ENCODE peak calls at places on chromosomes 2 and 18, in seven cellular contexts. B, C, Z, V, H, I and E are unnamed samples.
A peak's percentile ranks its signal among the peaks of the same experiment; 100 is the strongest.

GRCh38 chr2:69565431-69565839 is 78.1 kb downstream of the AAK1 start:
- DNase-seq in B (peak; percentile 36), Z (peak; percentile 78), H (peak; percentile 39), V (peak; percentile 40), I (peak; percentile 65), C (peak; percentile 61), E (peak; percentile 55)

GRCh38 chr18:39604836-39605235 is 2039.2 kb upstream of the CELF4 start:
- DNase-seq in Z (no peak), H (no peak), B (no peak), V (no peak), I (no peak), C (no peak), E (no peak)

GRCh38 chr2:20615046-20615465 is 35.8 kb downstream of the HS1BP3 start:
- DNase-seq in V (no peak), B (no peak), C (no peak), I (no peak), H (no peak), Z (no peak), E (no peak)

GRCh38 chr2:207133862-207134519 is 31.8 kb downstream of the KLF7 start:
- DNase-seq in C (no peak), V (no peak), H (no peak), Z (no peak), I (no peak), B (no peak), E (no peak)

GRCh38 chr2:223469270-223470057 is 132.7 kb downstream of the SCG2 start:
- DNase-seq in H (no peak), I (no peak), Z (no peak), C (no peak), V (no peak), B (no peak), E (no peak)

GRCh38 chr18:42473611-42474010 is 518.6 kb downstream of the PIK3C3 start:
- DNase-seq in C (no peak), I (no peak), Z (no peak), V (no peak), B (no peak), H (no peak), E (no peak)

GRCh38 chr2:239956818-239957261 is 68.3 kb downstream of the NDUFA10 start:
- DNase-seq in C (no peak), V (no peak), B (no peak), I (no peak), H (no peak), Z (no peak), E (no peak)

GRCh38 chr18:56270851-56271250 is 367.5 kb downstream of the TXNL1 start:
- DNase-seq in Z (no peak), B (no peak), I (no peak), C (no peak), H (no peak), V (no peak), E (no peak)

GRCh38 chr18:24060644-24061043 is 46.1 kb downstream of the TTC39C start:
- DNase-seq in C (peak; percentile 56), I (no peak), Z (no peak), V (no peak), B (no peak), H (no peak), E (no peak)

GRCh38 chr18:21309248-21309647 is 67.2 kb downstream of the GREB1L start:
- DNase-seq in H (no peak), Z (no peak), I (no peak), B (no peak), C (no peak), V (no peak), E (no peak)

GRCh38 chr18:12048827-12049175 is 44.8 kb upstream of the ANKRD62 start:
- DNase-seq in B (no peak), H (no peak), Z (no peak), C (no peak), V (no peak), I (no peak), E (no peak)

GRCh38 chr2:11228692-11229091 is 73.4 kb downstream of the SLC66A3 start:
- DNase-seq in C (no peak), V (no peak), H (no peak), B (no peak), I (no peak), Z (peak; percentile 19), E (no peak)

GRCh38 chr2:159658887-159659437 is 42.6 kb upstream of the BAZ2B start:
- DNase-seq in B (no peak), H (no peak), V (no peak), I (no peak), Z (no peak), C (no peak), E (no peak)

GRCh38 chr2:9398881-9399805 is 24.2 kb downstream of the ITGB1BP1 start:
- DNase-seq in Z (no peak), B (no peak), V (no peak), I (no peak), H (no peak), C (no peak), E (no peak)

GRCh38 chr2:191325651-191326365 is 80.6 kb downstream of the MYO1B start:
- DNase-seq in V (no peak), H (no peak), Z (no peak), B (no peak), C (no peak), I (no peak), E (no peak)

GRCh38 chr18:21004721-21005120 is 106.9 kb downstream of the ROCK1 start:
- DNase-seq in I (no peak), B (no peak), H (no peak), C (no peak), Z (no peak), V (no peak), E (no peak)

GRCh38 chr2:5984946-5985345 is 292.8 kb downstream of the SOX11 start:
- DNase-seq in C (no peak), I (no peak), H (no peak), B (no peak), V (no peak), Z (no peak), E (no peak)

GRCh38 chr18:58315739-58316215 is 271.8 kb downstream of the NEDD4L start:
- DNase-seq in V (no peak), B (peak; percentile 65), C (peak; percentile 93), I (no peak), Z (no peak), H (no peak), E (no peak)

GRCh38 chr2:27992787-27993747 is 102.5 kb downstream of the BABAM2 start:
- DNase-seq in H (no peak), B (no peak), I (no peak), V (no peak), Z (no peak), C (peak; percentile 47), E (peak; percentile 61)

GRCh38 chr18:29034113-29034856 is 857.4 kb upstream of the CDH2 start:
- DNase-seq in Z (no peak), C (no peak), I (no peak), V (no peak), H (no peak), B (no peak), E (no peak)

GRCh38 chr2:30332791-30333453 is 101.6 kb downstream of the LBH start:
- DNase-seq in I (no peak), Z (no peak), B (no peak), C (no peak), H (no peak), V (no peak), E (no peak)

GRCh38 chr2:223096571-223096970 is 44.6 kb downstream of the KCNE4 start:
- DNase-seq in V (no peak), B (no peak), H (no peak), I (no peak), C (no peak), Z (no peak), E (no peak)

GRCh38 chr2:30622452-30622851 is 175.4 kb downstream of the LCLAT1 start:
- DNase-seq in Z (no peak), H (no peak), C (no peak), I (no peak), B (no peak), V (no peak), E (no peak)

GRCh38 chr18:48778344-48779011 is 172.3 kb downstream of the SMAD7 start:
- DNase-seq in H (no peak), I (no peak), Z (no peak), C (no peak), V (peak; percentile 51), B (no peak), E (no peak)
- TF ChIP-seq JUND in H (no peak), I (no peak), Z (no peak), C (no peak), V (no peak), B (no peak), E (no peak)

GRCh38 chr18:78957140-78957539 is 22.5 kb upstream of the SALL3 start:
- DNase-seq in H (no peak), Z (no peak), I (no peak), C (no peak), V (no peak), B (no peak), E (no peak)
- TF ChIP-seq JUND in H (no peak), Z (no peak), I (no peak), C (no peak), V (no peak), B (no peak), E (no peak)

DNA sequence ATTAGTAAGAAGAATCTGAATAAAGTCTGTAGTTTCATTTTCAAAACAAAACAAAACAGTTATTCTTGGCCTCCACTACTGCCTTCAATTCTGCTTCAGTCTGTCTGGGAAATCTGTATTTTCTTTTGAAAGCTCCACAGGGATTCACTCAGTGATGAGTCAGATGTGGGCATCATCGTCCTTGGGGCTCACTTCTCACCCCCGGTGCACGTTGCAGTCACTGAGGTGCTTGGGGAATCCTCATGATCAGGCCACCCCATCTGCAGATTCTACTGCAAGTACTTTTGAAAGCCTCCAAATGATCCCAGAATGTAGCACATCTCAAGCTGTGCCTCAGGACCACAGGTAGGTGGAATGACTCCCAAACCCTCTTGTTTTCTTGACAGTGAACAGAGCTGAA is 34.3 kb downstream of the LPIN2 start:
- DNase-seq in C (no peak), B (no peak), H (no peak), I (no peak), V (no peak), Z (no peak), E (no peak)
- TF ChIP-seq JUND in C (no peak), B (no peak), H (no peak), I (peak; percentile 67), V (no peak), Z (peak; percentile 12), E (no peak)

GRCh38 chr2:217920879-217921603 is 81.8 kb downstream of the TNS1 start:
- DNase-seq in V (no peak), C (no peak), I (peak; percentile 86), H (no peak), Z (no peak), B (no peak), E (no peak)
- TF ChIP-seq JUND in V (no peak), C (no peak), I (no peak), H (no peak), Z (no peak), B (no peak), E (no peak)